ENCODE peak calls at places on chromosomes 7 and 10, in nine cellular contexts. M is occipital lobe; E is activated CD8-positive, alpha-beta memory T cell treated with anti-CD3 and anti-CD28 coated beads for 48 hours; Y is foreskin keratinocyte; V is activated T-cell treated with anti-CD3 and anti-CD28 coated beads for 4 hours; W is ELR; C is GM12865; L is anterior cingulate cortex; I is choroid plexus epithelial cell. O is an unnamed sample.

GRCh38 chr7:122864016-122864415 is 22.2 kb downstream of the CADPS2 start:
- DNase-seq in W (no peak), V (no peak), M (no peak), Y (no peak), I (peak; percentile 30), L (no peak), E (no peak), C (no peak), O (no peak)

GRCh38 chr7:57868771-57869483 is 418.9 kb downstream of the ZNF716 start:
- DNase-seq in L (no peak), C (no peak), M (no peak), I (peak; percentile 0), V (no peak), E (no peak), W (no peak), Y (no peak), O (no peak)

GRCh38 chr10:97542169-97543024 is 30.2 kb upstream of the ANKRD2 start:
- DNase-seq in Y (peak; percentile 96), I (peak; percentile 89), L (peak; percentile 44), C (no peak), W (peak; percentile 95), E (no peak), V (peak; percentile 31), M (peak; percentile 77), O (no peak)

GRCh38 chr7:155996718-155997059 is 184.4 kb upstream of the SHH start:
- DNase-seq in M (no peak), C (no peak), L (no peak), V (no peak), E (no peak), Y (no peak), W (no peak), I (no peak), O (no peak)

GRCh38 chr10:89175821-89176220 is 31.3 kb downstream of the CH25H start:
- DNase-seq in I (no peak), V (no peak), E (no peak), Y (no peak), W (no peak), C (no peak), M (no peak), L (no peak), O (no peak)

GRCh38 chr7:47454066-47454950 is 127.6 kb downstream of the TNS3 start:
- DNase-seq in L (no peak), C (no peak), I (no peak), V (no peak), Y (no peak), E (no peak), M (no peak), W (peak; percentile 71), O (no peak)

GRCh38 chr10:118108194-118109026 is 61.7 kb upstream of the RAB11FIP2 start:
- DNase-seq in V (no peak), W (no peak), Y (peak; percentile 50), L (no peak), C (no peak), I (peak; percentile 65), E (no peak), M (no peak), O (no peak)

GRCh38 chr7:116797611-116798010 is 64.8 kb upstream of the CAPZA2 start:
- DNase-seq in W (no peak), L (no peak), E (no peak), M (no peak), C (no peak), I (peak; percentile 25), V (no peak), Y (peak; percentile 56), O (no peak)